ENCODE peak calls at places on chromosome 12, in eight cellular contexts. One of them, this sample, is unnamed.

GRCh38 chr12:120218680-120219606 is 18.0 kb upstream of the RPLP0 start:
- DNase-seq in activated CD4-positive, alpha-beta T cell treated with anti-CD3 and anti-CD28 coated beads, Interleukin-2, amount 50 U/mL, for 4 hours: no peak
- DNase-seq in AG20443: no peak
- DNase-seq in foreskin fibroblast: no peak
- DNase-seq in HTR-8/SVneo: no peak
- DNase-seq in germinal center: no peak
- DNase-seq in T-cell: no peak
- DNase-seq in stimulated activated CD4-positive, alpha-beta T cell treated with anti-CD3 and anti-CD28 coated beads, Interleukin-4, amount 100 ng/mL, for 48 hours: no peak
- DNase-seq in this sample: no peak

GRCh38 chr12:130839770-130840355 is 813 bp upstream of the STX2 start:
- DNase-seq in activated CD4-positive, alpha-beta T cell treated with anti-CD3 and anti-CD28 coated beads, Interleukin-2, amount 50 U/mL, for 4 hours: no peak
- DNase-seq in AG20443: no peak
- DNase-seq in foreskin fibroblast: no peak
- DNase-seq in HTR-8/SVneo: no peak
- DNase-seq in germinal center: no peak
- DNase-seq in T-cell: no peak
- DNase-seq in stimulated activated CD4-positive, alpha-beta T cell treated with anti-CD3 and anti-CD28 coated beads, Interleukin-4, amount 100 ng/mL, for 48 hours: no peak
- DNase-seq in this sample: no peak

GRCh38 chr12:93776581-93777018 is 99.4 kb downstream of the CRADD start:
- DNase-seq in activated CD4-positive, alpha-beta T cell treated with anti-CD3 and anti-CD28 coated beads, Interleukin-2, amount 50 U/mL, for 4 hours: no peak
- DNase-seq in AG20443: peak
- DNase-seq in foreskin fibroblast: peak
- DNase-seq in HTR-8/SVneo: no peak
- DNase-seq in germinal center: no peak
- DNase-seq in T-cell: no peak
- DNase-seq in stimulated activated CD4-positive, alpha-beta T cell treated with anti-CD3 and anti-CD28 coated beads, Interleukin-4, amount 100 ng/mL, for 48 hours: no peak
- DNase-seq in this sample: no peak

GRCh38 chr12:121217066-121217465 is 7.1 kb downstream of the P2RX4 start:
- DNase-seq in activated CD4-positive, alpha-beta T cell treated with anti-CD3 and anti-CD28 coated beads, Interleukin-2, amount 50 U/mL, for 4 hours: no peak
- DNase-seq in AG20443: no peak
- DNase-seq in foreskin fibroblast: no peak
- DNase-seq in HTR-8/SVneo: no peak
- DNase-seq in germinal center: no peak
- DNase-seq in T-cell: no peak
- DNase-seq in stimulated activated CD4-positive, alpha-beta T cell treated with anti-CD3 and anti-CD28 coated beads, Interleukin-4, amount 100 ng/mL, for 48 hours: no peak
- DNase-seq in this sample: no peak

GRCh38 chr12:131112016-131112415 is 158.3 kb downstream of the ADGRD1 start:
- DNase-seq in activated CD4-positive, alpha-beta T cell treated with anti-CD3 and anti-CD28 coated beads, Interleukin-2, amount 50 U/mL, for 4 hours: no peak
- DNase-seq in AG20443: peak
- DNase-seq in foreskin fibroblast: peak
- DNase-seq in HTR-8/SVneo: no peak
- DNase-seq in germinal center: no peak
- DNase-seq in T-cell: no peak
- DNase-seq in stimulated activated CD4-positive, alpha-beta T cell treated with anti-CD3 and anti-CD28 coated beads, Interleukin-4, amount 100 ng/mL, for 48 hours: no peak
- DNase-seq in this sample: no peak

GRCh38 chr12:12282761-12283160 is 15.9 kb upstream of the LRP6 start:
- DNase-seq in activated CD4-positive, alpha-beta T cell treated with anti-CD3 and anti-CD28 coated beads, Interleukin-2, amount 50 U/mL, for 4 hours: no peak
- DNase-seq in AG20443: peak
- DNase-seq in foreskin fibroblast: peak
- DNase-seq in HTR-8/SVneo: no peak
- DNase-seq in germinal center: no peak
- DNase-seq in T-cell: no peak
- DNase-seq in stimulated activated CD4-positive, alpha-beta T cell treated with anti-CD3 and anti-CD28 coated beads, Interleukin-4, amount 100 ng/mL, for 48 hours: no peak
- DNase-seq in this sample: no peak

GRCh38 chr12:131826064-131826928 is 1.9 kb upstream of the MMP17 start:
- DNase-seq in activated CD4-positive, alpha-beta T cell treated with anti-CD3 and anti-CD28 coated beads, Interleukin-2, amount 50 U/mL, for 4 hours: no peak
- DNase-seq in AG20443: no peak
- DNase-seq in foreskin fibroblast: no peak
- DNase-seq in HTR-8/SVneo: no peak
- DNase-seq in germinal center: no peak
- DNase-seq in T-cell: no peak
- DNase-seq in stimulated activated CD4-positive, alpha-beta T cell treated with anti-CD3 and anti-CD28 coated beads, Interleukin-4, amount 100 ng/mL, for 48 hours: no peak
- DNase-seq in this sample: no peak

GRCh38 chr12:89840162-89840922 is 131.7 kb upstream of the ATP2B1 start:
- DNase-seq in activated CD4-positive, alpha-beta T cell treated with anti-CD3 and anti-CD28 coated beads, Interleukin-2, amount 50 U/mL, for 4 hours: no peak
- DNase-seq in AG20443: no peak
- DNase-seq in foreskin fibroblast: no peak
- DNase-seq in HTR-8/SVneo: no peak
- DNase-seq in germinal center: no peak
- DNase-seq in T-cell: no peak
- DNase-seq in stimulated activated CD4-positive, alpha-beta T cell treated with anti-CD3 and anti-CD28 coated beads, Interleukin-4, amount 100 ng/mL, for 48 hours: no peak
- DNase-seq in this sample: no peak

GRCh38 chr12:88052686-88053085 is 23.5 kb upstream of the C12orf50 start:
- DNase-seq in activated CD4-positive, alpha-beta T cell treated with anti-CD3 and anti-CD28 coated beads, Interleukin-2, amount 50 U/mL, for 4 hours: no peak
- DNase-seq in AG20443: peak
- DNase-seq in foreskin fibroblast: peak
- DNase-seq in HTR-8/SVneo: no peak
- DNase-seq in germinal center: no peak
- DNase-seq in T-cell: no peak
- DNase-seq in stimulated activated CD4-positive, alpha-beta T cell treated with anti-CD3 and anti-CD28 coated beads, Interleukin-4, amount 100 ng/mL, for 48 hours: no peak
- DNase-seq in this sample: no peak

GRCh38 chr12:76024102-76024781 is 7.3 kb downstream of the PHLDA1 start:
- DNase-seq in activated CD4-positive, alpha-beta T cell treated with anti-CD3 and anti-CD28 coated beads, Interleukin-2, amount 50 U/mL, for 4 hours: no peak
- DNase-seq in AG20443: no peak
- DNase-seq in foreskin fibroblast: no peak
- DNase-seq in HTR-8/SVneo: no peak
- DNase-seq in germinal center: no peak
- DNase-seq in T-cell: no peak
- DNase-seq in stimulated activated CD4-positive, alpha-beta T cell treated with anti-CD3 and anti-CD28 coated beads, Interleukin-4, amount 100 ng/mL, for 48 hours: no peak
- DNase-seq in this sample: no peak

GRCh38 chr12:120199595-120200306 is 1.2 kb downstream of the RPLP0 start:
- DNase-seq in activated CD4-positive, alpha-beta T cell treated with anti-CD3 and anti-CD28 coated beads, Interleukin-2, amount 50 U/mL, for 4 hours: peak
- DNase-seq in AG20443: peak
- DNase-seq in foreskin fibroblast: peak
- DNase-seq in HTR-8/SVneo: peak
- DNase-seq in germinal center: no peak
- DNase-seq in T-cell: no peak
- DNase-seq in stimulated activated CD4-positive, alpha-beta T cell treated with anti-CD3 and anti-CD28 coated beads, Interleukin-4, amount 100 ng/mL, for 48 hours: peak
- DNase-seq in this sample: no peak

GRCh38 chr12:121713257-121714155 is 954 bp downstream of the TMEM120B start:
- DNase-seq in activated CD4-positive, alpha-beta T cell treated with anti-CD3 and anti-CD28 coated beads, Interleukin-2, amount 50 U/mL, for 4 hours: no peak
- DNase-seq in AG20443: peak
- DNase-seq in foreskin fibroblast: peak
- DNase-seq in HTR-8/SVneo: no peak
- DNase-seq in germinal center: no peak
- DNase-seq in T-cell: no peak
- DNase-seq in stimulated activated CD4-positive, alpha-beta T cell treated with anti-CD3 and anti-CD28 coated beads, Interleukin-4, amount 100 ng/mL, for 48 hours: no peak
- DNase-seq in this sample: no peak

GRCh38 chr12:49744363-49744885 is 3.1 kb downstream of the TMBIM6 start:
- DNase-seq in activated CD4-positive, alpha-beta T cell treated with anti-CD3 and anti-CD28 coated beads, Interleukin-2, amount 50 U/mL, for 4 hours: no peak
- DNase-seq in AG20443: no peak
- DNase-seq in foreskin fibroblast: no peak
- DNase-seq in HTR-8/SVneo: no peak
- DNase-seq in germinal center: no peak
- DNase-seq in T-cell: no peak
- DNase-seq in stimulated activated CD4-positive, alpha-beta T cell treated with anti-CD3 and anti-CD28 coated beads, Interleukin-4, amount 100 ng/mL, for 48 hours: no peak
- DNase-seq in this sample: no peak

GRCh38 chr12:115341442-115341841 is 657.5 kb upstream of the TBX3 start:
- DNase-seq in activated CD4-positive, alpha-beta T cell treated with anti-CD3 and anti-CD28 coated beads, Interleukin-2, amount 50 U/mL, for 4 hours: no peak
- DNase-seq in AG20443: peak
- DNase-seq in foreskin fibroblast: peak
- DNase-seq in HTR-8/SVneo: peak
- DNase-seq in germinal center: no peak
- DNase-seq in T-cell: no peak
- DNase-seq in stimulated activated CD4-positive, alpha-beta T cell treated with anti-CD3 and anti-CD28 coated beads, Interleukin-4, amount 100 ng/mL, for 48 hours: no peak
- DNase-seq in this sample: no peak

GRCh38 chr12:56154246-56154771 is 1.9 kb downstream of the MYL6B start:
- DNase-seq in activated CD4-positive, alpha-beta T cell treated with anti-CD3 and anti-CD28 coated beads, Interleukin-2, amount 50 U/mL, for 4 hours: no peak
- DNase-seq in AG20443: no peak
- DNase-seq in foreskin fibroblast: no peak
- DNase-seq in HTR-8/SVneo: no peak
- DNase-seq in germinal center: no peak
- DNase-seq in T-cell: no peak
- DNase-seq in stimulated activated CD4-positive, alpha-beta T cell treated with anti-CD3 and anti-CD28 coated beads, Interleukin-4, amount 100 ng/mL, for 48 hours: no peak
- DNase-seq in this sample: no peak

GRCh38 chr12:51428256-51428655 is 3.6 kb downstream of the SLC4A8 start:
- DNase-seq in activated CD4-positive, alpha-beta T cell treated with anti-CD3 and anti-CD28 coated beads, Interleukin-2, amount 50 U/mL, for 4 hours: no peak
- DNase-seq in AG20443: no peak
- DNase-seq in foreskin fibroblast: no peak
- DNase-seq in HTR-8/SVneo: no peak
- DNase-seq in germinal center: no peak
- DNase-seq in T-cell: no peak
- DNase-seq in stimulated activated CD4-positive, alpha-beta T cell treated with anti-CD3 and anti-CD28 coated beads, Interleukin-4, amount 100 ng/mL, for 48 hours: no peak
- DNase-seq in this sample: no peak

GRCh38 chr12:18888062-18888461 is 150.1 kb downstream of the CAPZA3 start:
- DNase-seq in activated CD4-positive, alpha-beta T cell treated with anti-CD3 and anti-CD28 coated beads, Interleukin-2, amount 50 U/mL, for 4 hours: no peak
- DNase-seq in AG20443: no peak
- DNase-seq in foreskin fibroblast: no peak
- DNase-seq in HTR-8/SVneo: no peak
- DNase-seq in germinal center: no peak
- DNase-seq in T-cell: no peak
- DNase-seq in stimulated activated CD4-positive, alpha-beta T cell treated with anti-CD3 and anti-CD28 coated beads, Interleukin-4, amount 100 ng/mL, for 48 hours: no peak
- DNase-seq in this sample: no peak

GRCh38 chr12:3489057-3489456 is 1.9 kb upstream of the PRMT8 start:
- DNase-seq in activated CD4-positive, alpha-beta T cell treated with anti-CD3 and anti-CD28 coated beads, Interleukin-2, amount 50 U/mL, for 4 hours: no peak
- DNase-seq in AG20443: peak
- DNase-seq in foreskin fibroblast: peak
- DNase-seq in HTR-8/SVneo: no peak
- DNase-seq in germinal center: no peak
- DNase-seq in T-cell: no peak
- DNase-seq in stimulated activated CD4-positive, alpha-beta T cell treated with anti-CD3 and anti-CD28 coated beads, Interleukin-4, amount 100 ng/mL, for 48 hours: no peak
- DNase-seq in this sample: no peak

GRCh38 chr12:460301-461230 is 827 bp downstream of the B4GALNT3 start:
- DNase-seq in activated CD4-positive, alpha-beta T cell treated with anti-CD3 and anti-CD28 coated beads, Interleukin-2, amount 50 U/mL, for 4 hours: peak
- DNase-seq in AG20443: peak
- DNase-seq in foreskin fibroblast: peak
- DNase-seq in HTR-8/SVneo: peak
- DNase-seq in germinal center: peak
- DNase-seq in T-cell: peak
- DNase-seq in stimulated activated CD4-positive, alpha-beta T cell treated with anti-CD3 and anti-CD28 coated beads, Interleukin-4, amount 100 ng/mL, for 48 hours: peak
- DNase-seq in this sample: peak

GRCh38 chr12:87112946-87113345 is 856.8 kb upstream of the MGAT4C start:
- DNase-seq in activated CD4-positive, alpha-beta T cell treated with anti-CD3 and anti-CD28 coated beads, Interleukin-2, amount 50 U/mL, for 4 hours: no peak
- DNase-seq in AG20443: no peak
- DNase-seq in foreskin fibroblast: peak
- DNase-seq in HTR-8/SVneo: no peak
- DNase-seq in germinal center: no peak
- DNase-seq in T-cell: no peak
- DNase-seq in stimulated activated CD4-positive, alpha-beta T cell treated with anti-CD3 and anti-CD28 coated beads, Interleukin-4, amount 100 ng/mL, for 48 hours: no peak
- DNase-seq in this sample: no peak

GRCh38 chr12:1907652-1908611 is 10.5 kb downstream of the CACNA2D4 start:
- DNase-seq in activated CD4-positive, alpha-beta T cell treated with anti-CD3 and anti-CD28 coated beads, Interleukin-2, amount 50 U/mL, for 4 hours: peak
- DNase-seq in AG20443: peak
- DNase-seq in foreskin fibroblast: peak
- DNase-seq in HTR-8/SVneo: no peak
- DNase-seq in germinal center: no peak
- DNase-seq in T-cell: no peak
- DNase-seq in stimulated activated CD4-positive, alpha-beta T cell treated with anti-CD3 and anti-CD28 coated beads, Interleukin-4, amount 100 ng/mL, for 48 hours: no peak
- DNase-seq in this sample: peak

GRCh38 chr12:32499048-32499447 is 99.7 kb downstream of the FGD4 start:
- DNase-seq in activated CD4-positive, alpha-beta T cell treated with anti-CD3 and anti-CD28 coated beads, Interleukin-2, amount 50 U/mL, for 4 hours: no peak
- DNase-seq in AG20443: no peak
- DNase-seq in foreskin fibroblast: no peak
- DNase-seq in HTR-8/SVneo: no peak
- DNase-seq in germinal center: no peak
- DNase-seq in T-cell: no peak
- DNase-seq in stimulated activated CD4-positive, alpha-beta T cell treated with anti-CD3 and anti-CD28 coated beads, Interleukin-4, amount 100 ng/mL, for 48 hours: no peak
- DNase-seq in this sample: no peak

GRCh38 chr12:32970465-32971110 is 74.0 kb upstream of the PKP2 start:
- DNase-seq in activated CD4-positive, alpha-beta T cell treated with anti-CD3 and anti-CD28 coated beads, Interleukin-2, amount 50 U/mL, for 4 hours: no peak
- DNase-seq in AG20443: no peak
- DNase-seq in foreskin fibroblast: no peak
- DNase-seq in HTR-8/SVneo: no peak
- DNase-seq in germinal center: no peak
- DNase-seq in T-cell: no peak
- DNase-seq in stimulated activated CD4-positive, alpha-beta T cell treated with anti-CD3 and anti-CD28 coated beads, Interleukin-4, amount 100 ng/mL, for 48 hours: no peak
- DNase-seq in this sample: no peak

GRCh38 chr12:96878704-96879103 is 28.4 kb upstream of the NEDD1 start:
- DNase-seq in activated CD4-positive, alpha-beta T cell treated with anti-CD3 and anti-CD28 coated beads, Interleukin-2, amount 50 U/mL, for 4 hours: no peak
- DNase-seq in AG20443: peak
- DNase-seq in foreskin fibroblast: peak
- DNase-seq in HTR-8/SVneo: peak
- DNase-seq in germinal center: no peak
- DNase-seq in T-cell: no peak
- DNase-seq in stimulated activated CD4-positive, alpha-beta T cell treated with anti-CD3 and anti-CD28 coated beads, Interleukin-4, amount 100 ng/mL, for 48 hours: no peak
- DNase-seq in this sample: no peak

GRCh38 chr12:98973395-98973794 is 328.3 kb downstream of the APAF1 start:
- DNase-seq in activated CD4-positive, alpha-beta T cell treated with anti-CD3 and anti-CD28 coated beads, Interleukin-2, amount 50 U/mL, for 4 hours: no peak
- DNase-seq in AG20443: no peak
- DNase-seq in foreskin fibroblast: peak
- DNase-seq in HTR-8/SVneo: no peak
- DNase-seq in germinal center: no peak
- DNase-seq in T-cell: no peak
- DNase-seq in stimulated activated CD4-positive, alpha-beta T cell treated with anti-CD3 and anti-CD28 coated beads, Interleukin-4, amount 100 ng/mL, for 48 hours: no peak
- DNase-seq in this sample: no peak

GRCh38 chr12:75439048-75439447 is 41.5 kb upstream of the GLIPR1 start:
- DNase-seq in activated CD4-positive, alpha-beta T cell treated with anti-CD3 and anti-CD28 coated beads, Interleukin-2, amount 50 U/mL, for 4 hours: no peak
- DNase-seq in AG20443: no peak
- DNase-seq in foreskin fibroblast: peak
- DNase-seq in HTR-8/SVneo: no peak
- DNase-seq in germinal center: no peak
- DNase-seq in T-cell: no peak
- DNase-seq in stimulated activated CD4-positive, alpha-beta T cell treated with anti-CD3 and anti-CD28 coated beads, Interleukin-4, amount 100 ng/mL, for 48 hours: no peak
- DNase-seq in this sample: no peak

GRCh38 chr12:112188130-112188830 is 62.9 kb downstream of the TRAFD1 start:
- DNase-seq in activated CD4-positive, alpha-beta T cell treated with anti-CD3 and anti-CD28 coated beads, Interleukin-2, amount 50 U/mL, for 4 hours: no peak
- DNase-seq in AG20443: no peak
- DNase-seq in foreskin fibroblast: no peak
- DNase-seq in HTR-8/SVneo: no peak
- DNase-seq in germinal center: no peak
- DNase-seq in T-cell: no peak
- DNase-seq in stimulated activated CD4-positive, alpha-beta T cell treated with anti-CD3 and anti-CD28 coated beads, Interleukin-4, amount 100 ng/mL, for 48 hours: no peak
- DNase-seq in this sample: no peak

GRCh38 chr12:108352591-108352990 is 13.5 kb upstream of the CMKLR1 start:
- DNase-seq in activated CD4-positive, alpha-beta T cell treated with anti-CD3 and anti-CD28 coated beads, Interleukin-2, amount 50 U/mL, for 4 hours: no peak
- DNase-seq in AG20443: no peak
- DNase-seq in foreskin fibroblast: no peak
- DNase-seq in HTR-8/SVneo: no peak
- DNase-seq in germinal center: no peak
- DNase-seq in T-cell: no peak
- DNase-seq in stimulated activated CD4-positive, alpha-beta T cell treated with anti-CD3 and anti-CD28 coated beads, Interleukin-4, amount 100 ng/mL, for 48 hours: no peak
- DNase-seq in this sample: no peak